ENCODE peak calls at places on chromosomes 4 and X, in nine cellular contexts. S is CD8-positive, alpha-beta memory T cell; A is endodermal cell; J is breast epithelium; E is mesendoderm; G is tibial artery; V is aorta; K is CD4-positive, alpha-beta T cell; N is CD8-positive, alpha-beta T cell. M is an unnamed sample.

GRCh38 chr4:112546476-112546875 is 30.5 kb upstream of the NEUROG2 start:
- DNase-seq in N (no peak), A (no peak), G (no peak), J (no peak), S (no peak), V (no peak), E (no peak), K (no peak), M (no peak)

GRCh38 chr4:184383497-184384055 is 90.8 kb downstream of the IRF2 start:
- DNase-seq in N (no peak), S (no peak), A (peak), G (peak), E (no peak), J (no peak), K (no peak), V (no peak), M (no peak)

GRCh38 chr4:88185916-88186315 is 27.5 kb upstream of the ABCG2 start:
- DNase-seq in J (no peak), G (no peak), V (no peak), S (no peak), N (no peak), E (no peak), K (no peak), A (no peak), M (no peak)

GRCh38 chr4:20292739-20293138 is 41.0 kb downstream of the SLIT2 start:
- DNase-seq in E (no peak), G (no peak), N (no peak), V (no peak), S (no peak), K (no peak), A (no peak), J (no peak), M (no peak)

GRCh38 chrX:13750204-13750603 is 15.7 kb downstream of the OFD1 start:
- DNase-seq in N (no peak), K (no peak), E (peak), G (no peak), J (no peak), S (no peak), A (no peak), V (no peak), M (peak)

GRCh38 chr4:93313207-93313606 is 515.3 kb upstream of the ATOH1 start:
- DNase-seq in K (no peak), E (no peak), G (no peak), A (no peak), S (no peak), J (no peak), V (no peak), N (no peak), M (no peak)

GRCh38 chrX:41981481-41982013 is 58.2 kb upstream of the CASK start:
- DNase-seq in E (no peak), G (no peak), J (no peak), K (no peak), S (no peak), V (no peak), A (no peak), N (no peak), M (no peak)

GRCh38 chr4:61678297-61678696 is 478.2 kb downstream of the ADGRL3 start:
- DNase-seq in N (no peak), A (no peak), S (no peak), E (no peak), V (no peak), G (no peak), J (no peak), K (no peak), M (no peak)

GRCh38 chrX:21943460-21944135 is 3.1 kb downstream of the SMS start:
- DNase-seq in S (no peak), J (no peak), A (peak), G (no peak), E (no peak), N (no peak), K (no peak), V (no peak), M (no peak)

GRCh38 chr4:175435437-175435836 is 376.6 kb downstream of the GPM6A start:
- DNase-seq in E (peak), G (no peak), K (no peak), S (no peak), V (no peak), A (no peak), N (no peak), J (no peak), M (peak)

GRCh38 chrX:55778322-55778721 is 60.8 kb downstream of the RRAGB start:
- DNase-seq in J (peak), V (no peak), K (no peak), G (no peak), E (peak), A (no peak), S (no peak), N (no peak), M (no peak)

GRCh38 chrX:111270339-111270738 is at the start of gene CAPN6:
- DNase-seq in S (no peak), A (peak), J (peak), V (no peak), E (peak), N (no peak), K (no peak), G (no peak), M (no peak)

GRCh38 chrX:23616361-23616760 is 50.9 kb upstream of the PRDX4 start:
- DNase-seq in G (no peak), K (no peak), V (no peak), N (no peak), E (peak), A (no peak), S (no peak), J (no peak), M (peak)

GRCh38 chrX:118665204-118665603 is 62.2 kb upstream of the IL13RA1 start:
- DNase-seq in K (no peak), A (no peak), V (no peak), J (no peak), N (no peak), E (no peak), G (no peak), S (no peak), M (no peak)

GRCh38 chrX:1535241-1536041 is 1.5 kb downstream of the P2RY8 start:
- DNase-seq in N (peak), K (no peak), A (no peak), J (no peak), G (peak), E (no peak), S (no peak), V (peak), M (no peak)

GRCh38 chr4:7199771-7200441 is 7.6 kb downstream of the SORCS2 start:
- DNase-seq in A (peak), S (no peak), K (no peak), N (no peak), J (no peak), V (peak), E (no peak), G (peak), M (no peak)
- H3K27ac ChIP-seq in A (no peak), S (no peak), K (no peak), N (no peak), J (no peak), V (no peak), E (no peak), G (no peak), M (no peak)

GRCh38 chr4:185813133-185813532 is 1.1 kb upstream of the SORBS2 start:
- DNase-seq in S (no peak), N (no peak), G (no peak), V (no peak), A (no peak), E (no peak), J (no peak), K (no peak), M (no peak)

GRCh38 chr4:185810746-185811508 is 1.1 kb downstream of the SORBS2 start:
- DNase-seq in S (no peak), E (peak), K (no peak), N (no peak), A (peak), J (no peak), G (no peak), V (no peak), M (no peak)

GRCh38 chr4:185817403-185817818 is 5.4 kb upstream of the SORBS2 start:
- DNase-seq in V (no peak), J (no peak), G (no peak), E (no peak), S (no peak), A (no peak), N (no peak), K (no peak), M (no peak)

GRCh38 chr4:185809517-185810071 is 2.4 kb downstream of the SORBS2 start:
- DNase-seq in A (no peak), N (no peak), S (no peak), V (no peak), K (no peak), J (no peak), G (no peak), E (no peak), M (no peak)

DNA sequence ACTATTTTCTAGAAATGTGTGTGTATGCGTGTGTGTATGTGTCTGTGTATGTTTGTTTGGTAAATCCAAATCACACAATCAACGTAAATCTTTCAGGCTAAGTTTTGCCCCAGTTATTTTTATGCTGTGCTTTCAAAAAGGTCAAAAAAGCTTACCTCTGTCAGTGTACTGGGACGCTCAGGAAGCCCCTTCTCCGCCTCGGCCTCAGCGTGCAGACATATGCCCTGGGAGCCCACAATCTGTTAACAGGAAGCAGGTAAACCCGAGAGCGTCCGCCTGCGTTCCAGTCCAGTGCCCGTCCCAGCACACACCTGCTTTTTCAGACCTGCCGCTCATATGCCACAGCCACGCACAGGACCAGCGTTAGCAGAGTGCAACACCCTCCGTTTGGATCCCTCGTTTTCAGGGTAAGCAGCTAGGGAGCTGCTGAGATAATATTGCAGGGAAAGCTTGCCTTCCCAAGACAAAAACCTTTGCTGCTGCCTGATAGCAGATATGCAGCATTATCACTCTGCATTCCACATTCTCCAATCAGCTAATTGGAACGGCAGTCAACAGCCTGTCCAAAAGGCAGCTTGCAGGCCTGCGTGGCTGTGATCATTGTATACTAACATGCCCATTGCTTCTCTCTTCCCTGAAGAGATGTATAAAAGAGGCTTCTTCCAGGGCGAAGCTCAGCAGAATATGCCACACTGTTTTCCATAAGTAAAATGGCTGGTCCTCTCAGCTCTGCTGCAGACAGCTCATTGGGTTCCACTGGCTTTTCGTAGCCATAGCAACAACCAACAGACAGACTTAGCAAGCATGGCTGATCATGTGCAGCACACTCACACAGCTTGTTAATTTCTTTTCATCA is at the start of gene SORBS2:
- DNase-seq in G (no peak), V (no peak), J (peak), A (no peak), N (no peak), K (no peak), S (no peak), E (peak), M (no peak)
- H3K27ac ChIP-seq in G (peak), V (no peak), J (peak), A (peak), N (no peak), K (no peak), S (no peak), E (no peak), M (no peak)

DNA sequence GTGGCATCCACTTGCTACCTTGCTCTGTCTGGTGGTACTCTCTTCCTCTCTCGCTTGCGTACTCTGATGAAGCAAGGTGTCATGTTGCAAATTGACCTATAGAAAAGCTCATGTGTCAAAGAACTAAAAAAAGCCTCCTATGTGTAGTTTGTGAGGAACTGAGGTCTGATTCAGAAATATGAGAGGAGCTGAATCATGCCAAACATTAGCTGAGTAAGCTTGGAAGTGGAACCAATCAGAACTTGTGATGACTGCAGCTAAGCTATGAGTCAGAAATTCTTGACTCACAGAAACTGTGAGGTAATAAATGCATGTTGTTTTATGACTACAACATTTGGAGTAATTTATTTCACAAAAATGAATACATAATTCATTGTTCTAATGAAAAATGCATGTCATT is 2138.8 kb downstream of the PCDH7 start:
- DNase-seq in V (no peak), G (no peak), E (no peak), J (no peak), A (no peak), S (no peak), K (no peak), N (no peak), M (no peak)
- H3K27ac ChIP-seq in V (no peak), G (no peak), E (no peak), J (no peak), A (no peak), S (no peak), K (no peak), N (no peak), M (no peak)

GRCh38 chrX:119686087-119686639 is 6.8 kb downstream of the SEPTIN6 start:
- DNase-seq in G (no peak), K (no peak), E (no peak), V (no peak), N (no peak), S (no peak), J (no peak), A (no peak), M (no peak)

GRCh38 chrX:119687661-119688413 is 5.1 kb downstream of the SEPTIN6 start:
- DNase-seq in E (no peak), J (no peak), N (no peak), A (no peak), K (no peak), G (no peak), S (no peak), V (no peak), M (no peak)

GRCh38 chrX:119682019-119682989 is 10.7 kb downstream of the SEPTIN6 start:
- DNase-seq in N (peak), A (no peak), J (no peak), S (no peak), E (no peak), V (no peak), G (no peak), K (no peak), M (peak)

GRCh38 chrX:119685225-119686066 is 7.5 kb downstream of the SEPTIN6 start:
- DNase-seq in V (no peak), K (no peak), E (no peak), G (no peak), J (peak), N (peak), A (no peak), S (no peak), M (peak)

DNA sequence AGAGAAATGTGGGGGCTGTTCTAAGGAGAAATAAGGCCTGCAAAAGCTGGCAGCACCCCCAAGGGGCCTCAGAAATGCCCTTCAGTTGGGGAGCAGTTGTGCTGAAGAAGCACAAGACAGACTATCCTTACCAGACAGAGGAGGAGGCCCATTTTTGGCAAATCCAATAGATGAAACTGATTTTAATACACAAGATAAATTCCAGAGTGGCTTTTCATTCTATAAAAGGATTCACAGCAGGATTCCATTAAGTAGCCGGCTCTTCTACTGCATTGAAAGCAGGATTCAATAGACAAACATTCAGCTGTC is 8.1 kb downstream of the SEPTIN6 start:
- DNase-seq in E (no peak), V (no peak), G (no peak), K (no peak), J (no peak), S (no peak), A (no peak), N (no peak), M (no peak)
- H3K27ac ChIP-seq in E (no peak), V (no peak), G (peak), K (peak), J (peak), S (peak), A (no peak), N (peak), M (peak)

GRCh38 chr4:170391066-170391754 is 301.5 kb upstream of the AADAT start:
- DNase-seq in A (no peak), V (no peak), J (no peak), E (peak), G (no peak), K (no peak), S (no peak), N (no peak), M (no peak)
- H3K27ac ChIP-seq in A (no peak), V (no peak), J (no peak), E (no peak), G (no peak), K (no peak), S (no peak), N (no peak), M (no peak)

GRCh38 chr4:15610855-15611254 is 44.3 kb downstream of the FBXL5 start:
- DNase-seq in J (no peak), K (no peak), S (no peak), N (no peak), E (no peak), A (no peak), V (no peak), G (no peak), M (no peak)

GRCh38 chr4:15600176-15600575 is 55.0 kb downstream of the FBXL5 start:
- DNase-seq in E (no peak), A (no peak), V (no peak), N (no peak), G (no peak), S (no peak), J (no peak), K (no peak), M (no peak)

GRCh38 chr4:15601862-15602261 is 53.3 kb downstream of the FBXL5 start:
- DNase-seq in J (no peak), G (no peak), V (no peak), E (no peak), A (no peak), N (no peak), K (no peak), S (no peak), M (no peak)

DNA sequence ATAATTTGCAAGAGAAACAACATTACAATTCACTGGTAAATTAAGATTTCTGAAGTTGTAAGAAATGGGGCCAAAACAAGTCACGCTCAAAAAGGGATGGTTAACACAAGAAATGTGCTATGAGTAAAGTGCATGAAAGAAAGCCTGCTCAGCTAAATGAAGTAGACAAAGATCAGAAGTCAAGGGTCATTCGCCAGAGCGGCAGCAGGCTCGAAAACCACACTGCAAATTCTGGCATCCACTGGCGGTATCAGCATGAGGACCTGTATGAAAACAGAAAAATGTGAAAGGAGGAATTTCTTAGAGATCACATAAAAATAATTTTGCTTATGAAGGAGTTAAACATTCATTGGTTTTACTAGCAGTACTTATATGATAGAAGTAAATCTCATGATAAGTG is 49.6 kb downstream of the FBXL5 start:
- DNase-seq in K (no peak), J (no peak), S (no peak), N (no peak), G (no peak), V (no peak), A (no peak), E (no peak), M (no peak)
- H3K27ac ChIP-seq in K (no peak), J (no peak), S (no peak), N (no peak), G (no peak), V (no peak), A (no peak), E (no peak), M (no peak)

GRCh38 chrX:80173261-80173660 is 158.7 kb downstream of the TBX22 start:
- DNase-seq in K (no peak), S (no peak), N (no peak), J (no peak), A (no peak), G (no peak), E (no peak), V (no peak), M (no peak)

DNA sequence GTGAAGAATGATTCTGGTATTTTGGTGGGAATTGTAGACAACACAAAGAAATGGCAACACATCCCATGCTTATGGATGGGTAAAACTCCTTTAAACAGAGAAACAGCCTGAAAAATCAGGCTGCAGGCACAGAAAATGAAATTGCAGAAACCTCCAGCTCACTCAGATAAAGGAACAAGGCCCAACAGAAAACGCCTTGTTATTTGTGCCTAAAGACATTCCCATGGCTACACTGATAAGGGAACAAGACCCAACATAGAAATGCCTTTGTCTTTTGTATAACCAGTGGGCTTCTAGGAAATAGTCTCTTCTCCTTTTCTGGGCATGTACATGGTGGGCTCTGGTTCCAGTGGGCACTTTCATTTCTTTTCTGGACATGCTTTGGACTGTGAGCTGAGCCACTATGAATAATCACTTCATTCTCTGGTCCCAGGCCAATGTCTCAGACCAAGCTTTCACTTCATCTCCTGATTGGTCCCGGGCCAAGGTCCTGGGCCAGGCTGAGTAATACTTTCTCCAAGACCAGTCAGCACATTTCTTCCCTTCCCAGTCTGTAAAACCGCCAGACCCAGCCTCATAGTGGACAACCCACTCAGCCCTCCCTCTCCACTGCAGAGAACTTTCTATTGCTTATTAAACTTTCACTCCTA is 160.5 kb downstream of the TBX22 start:
- DNase-seq in S (no peak), G (peak), A (no peak), J (no peak), N (no peak), E (peak), K (no peak), V (peak), M (no peak)
- H3K27ac ChIP-seq in S (no peak), G (peak), A (no peak), J (no peak), N (no peak), E (no peak), K (no peak), V (no peak), M (no peak)

DNA sequence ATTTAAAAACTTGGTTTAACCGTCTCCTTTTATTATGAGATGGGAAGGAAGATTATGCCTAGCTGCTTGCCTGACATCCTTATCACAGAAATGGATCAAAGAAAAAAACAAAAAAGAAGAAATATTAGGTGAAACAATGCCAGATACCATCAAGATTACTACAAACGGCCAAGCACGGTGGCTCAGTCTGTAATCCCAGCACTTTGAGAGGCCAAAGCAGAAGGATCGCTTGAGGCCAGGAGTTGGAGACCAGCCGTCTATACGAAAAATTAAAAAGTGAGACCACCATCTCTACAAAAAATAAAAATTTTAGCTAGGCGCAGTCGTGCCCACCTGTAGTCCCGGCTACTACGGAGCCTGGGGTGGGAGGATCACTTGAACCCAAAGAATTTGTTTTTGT is 2.3 kb downstream of the FRYL start:
- DNase-seq in N (no peak), G (no peak), S (no peak), A (no peak), K (no peak), J (no peak), V (no peak), E (no peak), M (no peak)
- H3K27ac ChIP-seq in N (no peak), G (peak), S (no peak), A (no peak), K (no peak), J (peak), V (no peak), E (no peak), M (no peak)